ENCODE peak calls at places on chromosomes 6 and 20, in four cellular contexts. D is MM.1S, C is cardiac muscle cell, P is IMR-90. G is an unnamed sample. For H3K27me3, the result is how much of the 10 kb centered on the place peaks cover.

GRCh38 chr20:6819599-6819998 is 52.1 kb downstream of the BMP2 start:
- DNase-seq in D (peak), P (no peak), C (peak), G (no peak)

GRCh38 chr6:15473741-15474161 is 189.1 kb downstream of the DTNBP1 start:
- DNase-seq in D (no peak), C (no peak), P (peak), G (no peak)

GRCh38 chr6:159969921-159970320 is 1.0 kb downstream of the IGF2R start:
- DNase-seq in P (peak), D (no peak), C (peak), G (no peak)

GRCh38 chr6:166270706-166271375 is 37.4 kb downstream of the PRR18 start:
- DNase-seq in D (no peak), C (no peak), P (no peak), G (no peak)

GRCh38 chr20:58577139-58577806 is 62.1 kb upstream of the APCDD1L start:
- DNase-seq in C (no peak), D (no peak), P (no peak), G (no peak)

GRCh38 chr6:125753218-125753936 is 3.9 kb downstream of the HEY2 start:
- DNase-seq in D (peak), P (peak), C (no peak), G (no peak)

GRCh38 chr6:90140683-90141082 is 156.0 kb downstream of the BACH2 start:
- DNase-seq in P (no peak), D (no peak), C (no peak), G (no peak)

GRCh38 chr6:141335889-141336288 is 796.8 kb upstream of the GJE1 start:
- DNase-seq in C (no peak), D (no peak), P (no peak), G (no peak)

GRCh38 chr6:26556263-26557070 is 18.3 kb downstream of the HMGN4 start:
- DNase-seq in C (no peak), P (peak), D (no peak), G (peak)

GRCh38 chr6:112286010-112286409 is 31.6 kb upstream of the LAMA4 start:
- DNase-seq in D (no peak), C (no peak), P (no peak), G (peak)

GRCh38 chr20:1820137-1821074 is 74.8 kb upstream of the SIRPA start:
- DNase-seq in P (peak), C (no peak), D (peak), G (no peak)

GRCh38 chr6:34531580-34532201 is 24.4 kb downstream of the SPDEF start:
- DNase-seq in C (peak), D (no peak), P (peak), G (no peak)

GRCh38 chr6:148657053-148657452 is 89.8 kb upstream of the UST start:
- DNase-seq in C (no peak), D (no peak), P (peak), G (no peak)

GRCh38 chr6:91317247-91317646 is 730.4 kb upstream of the MAP3K7 start:
- DNase-seq in P (peak), C (no peak), D (no peak), G (no peak)

GRCh38 chr20:4449977-4450715 is 271.6 kb upstream of the PRND start:
- DNase-seq in D (no peak), C (peak), P (peak), G (no peak)

GRCh38 chr20:1296922-1297321 is 30.8 kb downstream of the SNPH start:
- DNase-seq in C (no peak), D (no peak), P (no peak), G (no peak)

GRCh38 chr6:3594196-3594595 is 137.3 kb upstream of the SLC22A23 start:
- DNase-seq in D (no peak), P (no peak), C (no peak), G (no peak)

GRCh38 chr6:69379518-69379917 is 417.3 kb downstream of the LMBRD1 start:
- DNase-seq in P (no peak), D (no peak), C (no peak), G (no peak)

GRCh38 chr6:143695106-143696059 is 17.6 kb downstream of the PHACTR2 start:
- DNase-seq in C (no peak), D (no peak), P (no peak), G (no peak)

GRCh38 chr20:19012671-19013070 is 199.1 kb downstream of the SCP2D1 start:
- DNase-seq in C (no peak), D (no peak), P (no peak), G (no peak)

GRCh38 chr6:130466744-130467052 is 100.9 kb downstream of the TMEM200A start:
- DNase-seq in P (peak), C (no peak), D (no peak), G (no peak)

GRCh38 chr6:4134841-4135664 is at the start of gene ECI2:
- DNase-seq in D (peak), P (peak), C (no peak), G (peak)

GRCh38 chr6:169921853-169922779 is 170.7 kb downstream of the ERMARD start:
- DNase-seq in C (no peak), D (no peak), P (no peak), G (no peak)

GRCh38 chr6:4774715-4775590 is 1.3 kb upstream of the CDYL start:
- DNase-seq in C (peak), P (no peak), D (peak), G (peak)

GRCh38 chr6:2111162-2111677 is 134.2 kb downstream of the GMDS start:
- DNase-seq in D (no peak), C (no peak), P (peak), G (peak)

GRCh38 chr20:50496773-50497375 is 13.3 kb upstream of the PTPN1 start:
- DNase-seq in D (no peak), P (no peak), C (no peak), G (no peak)

GRCh38 chr20:61951695-61952533 is 113.8 kb downstream of the TAF4 start:
- DNase-seq in C (peak), P (peak), D (no peak), G (no peak)

GRCh38 chr6:52435345-52435744 is 15.2 kb downstream of the EFHC1 start:
- DNase-seq in P (no peak), D (no peak), C (no peak), G (no peak)

DNA sequence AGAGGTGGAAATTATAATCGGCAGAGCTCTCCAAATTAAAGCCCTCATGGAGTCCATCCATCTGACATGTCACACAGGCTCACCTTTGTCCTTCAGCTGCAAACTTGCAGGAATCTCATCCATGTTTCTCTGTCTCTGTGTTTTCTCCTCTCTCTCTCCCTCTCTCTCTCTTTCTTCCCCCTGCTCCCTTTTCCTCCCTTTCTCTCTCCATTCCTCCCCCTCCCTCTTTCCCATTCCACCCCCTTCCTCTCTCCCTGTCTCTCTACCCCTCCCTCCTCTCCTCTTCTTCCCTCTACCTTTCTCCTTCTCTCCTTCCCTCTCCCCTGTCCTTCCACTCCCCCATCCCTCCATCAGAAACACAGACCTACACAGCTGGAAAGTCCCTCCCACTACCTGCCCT is 6.8 kb downstream of the NCR2 start:
- DNase-seq in P (no peak), D (no peak), C (no peak), G (no peak)
- H3K27me3 ChIP-seq in P (under half), D (under half), C (under half), G (under half)

DNA sequence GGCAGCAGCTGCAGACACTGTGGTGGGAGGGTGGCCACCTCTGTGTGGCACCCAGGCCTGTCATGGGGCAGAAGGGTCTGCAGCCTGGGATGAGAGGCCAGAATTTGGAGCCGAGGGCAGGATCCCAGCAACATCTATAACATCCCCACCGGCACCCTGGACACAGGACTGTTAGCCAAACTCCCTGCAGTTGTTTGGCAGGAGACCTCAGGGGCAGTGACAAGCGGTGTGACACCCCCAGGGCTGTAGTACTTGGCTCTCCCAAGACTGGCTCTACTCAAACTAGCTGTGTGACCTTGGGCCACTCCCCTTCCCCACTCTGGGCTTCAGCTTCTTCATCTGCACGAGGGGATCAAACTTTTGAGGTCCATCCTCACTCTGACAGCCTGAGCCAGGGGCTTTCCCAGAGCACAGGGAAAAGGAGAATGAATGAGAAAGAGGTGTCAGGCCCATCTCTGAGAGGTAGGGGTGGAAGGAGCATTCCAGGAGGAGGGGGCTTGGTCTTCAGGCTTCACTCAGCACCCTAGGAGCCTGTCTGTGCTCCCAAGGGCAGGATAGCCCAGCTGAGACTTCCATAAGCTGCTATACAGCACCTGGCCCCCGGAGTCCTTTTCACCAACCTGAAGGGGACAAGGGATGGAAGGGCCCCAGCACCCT is 64.0 kb downstream of the MDGA1 start:
- DNase-seq in P (no peak), D (no peak), C (no peak), G (no peak)
- H3K27me3 ChIP-seq in P (under half), D (under half), C (under half), G (under half)

DNA sequence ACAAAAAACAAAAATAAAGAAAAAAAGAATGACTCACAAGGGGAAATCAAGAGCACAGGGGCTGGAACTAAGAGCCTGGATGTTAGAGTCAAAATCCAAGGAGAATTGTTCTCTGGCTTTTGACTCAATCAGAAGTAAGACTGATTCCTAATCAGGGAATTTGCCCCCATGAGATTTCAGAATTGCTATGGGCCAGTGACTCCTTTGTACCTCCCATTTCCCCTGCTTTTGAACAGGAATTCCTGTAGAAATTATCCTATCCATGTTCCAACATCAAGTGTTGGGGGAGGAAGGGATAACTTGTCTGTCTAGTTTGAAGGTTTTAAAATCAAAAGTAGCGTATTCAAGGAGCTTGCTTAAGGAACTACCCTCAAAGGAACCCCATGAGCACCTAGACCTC is 396.7 kb downstream of the CDC5L start:
- DNase-seq in C (no peak), D (no peak), P (no peak), G (no peak)
- H3K27me3 ChIP-seq in C (under half), D (under half), P (under half), G (under half)

GRCh38 chr6:29976588-29977424 is 34.5 kb downstream of the HLA-A start:
- DNase-seq in C (peak), P (peak), D (peak), G (peak)

GRCh38 chr6:29974901-29975560 is 32.7 kb downstream of the HLA-A start:
- DNase-seq in D (no peak), C (peak), P (no peak), G (no peak)

GRCh38 chr6:29977425-29977727 is 35.0 kb downstream of the HLA-A start:
- DNase-seq in D (no peak), P (no peak), C (no peak), G (no peak)

GRCh38 chr6:29975561-29975907 is 33.2 kb downstream of the HLA-A start:
- DNase-seq in P (no peak), C (peak), D (no peak), G (no peak)

DNA sequence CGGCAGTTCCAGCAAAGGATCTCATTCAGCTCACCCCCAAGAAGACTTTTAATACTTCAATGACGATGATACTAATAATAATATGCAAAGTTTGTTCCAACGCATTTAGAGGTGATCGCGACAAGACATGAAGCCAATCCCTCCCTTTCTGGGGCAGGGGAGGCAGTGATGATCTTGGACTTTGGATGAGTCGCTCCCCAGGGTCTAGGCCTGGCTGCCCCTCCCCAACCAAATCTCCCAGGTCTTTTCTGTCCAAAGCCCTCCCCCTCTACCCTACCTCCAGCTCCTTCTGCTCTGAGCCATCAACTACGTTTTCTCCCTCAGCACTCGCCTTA is 33.9 kb downstream of the HLA-A start:
- DNase-seq in C (no peak), D (no peak), P (no peak), G (no peak)
- H3K27me3 ChIP-seq in C (under half), D (under half), P (under half), G (under half)

G was measured in GM06990.